ENCODE peak calls at places on chromosome 9, in four cellular contexts. One of them, this sample, is unnamed.

GRCh38 chr9:134842321-134842720 is 38.3 kb upstream of the FCN2 start:
- DNase-seq in activated CD4-positive, alpha-beta T cell treated with anti-CD3 and anti-CD28 coated beads for 4 hours: no peak
- DNase-seq in RCC 7860: no peak
- DNase-seq in bronchial epithelial cell: no peak
- DNase-seq in this sample: no peak

GRCh38 chr9:121984726-121985402 is 108.2 kb downstream of the TTLL11 start:
- DNase-seq in activated CD4-positive, alpha-beta T cell treated with anti-CD3 and anti-CD28 coated beads for 4 hours: no peak
- DNase-seq in RCC 7860: peak; percentile 11
- DNase-seq in bronchial epithelial cell: peak; percentile 74
- DNase-seq in this sample: no peak

GRCh38 chr9:16385590-16386578 is 484.6 kb downstream of the BNC2 start:
- DNase-seq in activated CD4-positive, alpha-beta T cell treated with anti-CD3 and anti-CD28 coated beads for 4 hours: no peak
- DNase-seq in RCC 7860: peak; percentile 39
- DNase-seq in bronchial epithelial cell: peak; percentile 71
- DNase-seq in this sample: no peak

GRCh38 chr9:135085830-135086546 is 1.5 kb upstream of the OLFM1 start:
- DNase-seq in activated CD4-positive, alpha-beta T cell treated with anti-CD3 and anti-CD28 coated beads for 4 hours: no peak
- DNase-seq in RCC 7860: peak; percentile 20
- DNase-seq in bronchial epithelial cell: peak; percentile 12
- DNase-seq in this sample: no peak

GRCh38 chr9:87546704-87547103 is 49.0 kb downstream of the DAPK1 start:
- DNase-seq in activated CD4-positive, alpha-beta T cell treated with anti-CD3 and anti-CD28 coated beads for 4 hours: no peak
- DNase-seq in RCC 7860: peak; percentile 40
- DNase-seq in bronchial epithelial cell: peak; percentile 22
- DNase-seq in this sample: no peak

GRCh38 chr9:27447036-27447700 is 76.9 kb upstream of the IFNK start:
- DNase-seq in activated CD4-positive, alpha-beta T cell treated with anti-CD3 and anti-CD28 coated beads for 4 hours: no peak
- DNase-seq in RCC 7860: no peak
- DNase-seq in bronchial epithelial cell: no peak
- DNase-seq in this sample: no peak

GRCh38 chr9:130239741-130240241 is 25.8 kb upstream of the HMCN2 start:
- DNase-seq in activated CD4-positive, alpha-beta T cell treated with anti-CD3 and anti-CD28 coated beads for 4 hours: peak; percentile 55
- DNase-seq in RCC 7860: peak; percentile 81
- DNase-seq in bronchial epithelial cell: no peak
- DNase-seq in this sample: no peak

GRCh38 chr9:137631608-137632431 is 13.0 kb downstream of the EHMT1 start:
- DNase-seq in activated CD4-positive, alpha-beta T cell treated with anti-CD3 and anti-CD28 coated beads for 4 hours: no peak
- DNase-seq in RCC 7860: no peak
- DNase-seq in bronchial epithelial cell: no peak
- DNase-seq in this sample: no peak

GRCh38 chr9:90915693-90916092 is 114.1 kb downstream of the SYK start:
- DNase-seq in activated CD4-positive, alpha-beta T cell treated with anti-CD3 and anti-CD28 coated beads for 4 hours: no peak
- DNase-seq in RCC 7860: no peak
- DNase-seq in bronchial epithelial cell: no peak
- DNase-seq in this sample: no peak

GRCh38 chr9:38038307-38039089 is 30.5 kb downstream of the SHB start:
- DNase-seq in activated CD4-positive, alpha-beta T cell treated with anti-CD3 and anti-CD28 coated beads for 4 hours: no peak
- DNase-seq in RCC 7860: no peak
- DNase-seq in bronchial epithelial cell: no peak
- DNase-seq in this sample: no peak

GRCh38 chr9:7153566-7153965 is 395.8 kb downstream of the KDM4C start:
- DNase-seq in activated CD4-positive, alpha-beta T cell treated with anti-CD3 and anti-CD28 coated beads for 4 hours: no peak
- DNase-seq in RCC 7860: no peak
- DNase-seq in bronchial epithelial cell: no peak
- DNase-seq in this sample: no peak

GRCh38 chr9:108444400-108445358 is 411.1 kb downstream of the ACTL7B start:
- DNase-seq in activated CD4-positive, alpha-beta T cell treated with anti-CD3 and anti-CD28 coated beads for 4 hours: no peak
- DNase-seq in RCC 7860: peak; percentile 62
- DNase-seq in bronchial epithelial cell: peak; percentile 97
- DNase-seq in this sample: no peak

GRCh38 chr9:106712279-106712678 is 150.7 kb upstream of the ZNF462 start:
- DNase-seq in activated CD4-positive, alpha-beta T cell treated with anti-CD3 and anti-CD28 coated beads for 4 hours: no peak
- DNase-seq in RCC 7860: no peak
- DNase-seq in bronchial epithelial cell: no peak
- DNase-seq in this sample: no peak

GRCh38 chr9:71177901-71178300 is 56.5 kb upstream of the TRPM3 start:
- DNase-seq in activated CD4-positive, alpha-beta T cell treated with anti-CD3 and anti-CD28 coated beads for 4 hours: no peak
- DNase-seq in RCC 7860: no peak
- DNase-seq in bronchial epithelial cell: no peak
- DNase-seq in this sample: no peak

GRCh38 chr9:95506692-95507455 is 9.9 kb downstream of the PTCH1 start:
- DNase-seq in activated CD4-positive, alpha-beta T cell treated with anti-CD3 and anti-CD28 coated beads for 4 hours: peak; percentile 28
- DNase-seq in RCC 7860: no peak
- DNase-seq in bronchial epithelial cell: peak; percentile 36
- DNase-seq in this sample: peak; percentile 46

GRCh38 chr9:80449513-80449912 is 877.7 kb downstream of the TLE4 start:
- DNase-seq in activated CD4-positive, alpha-beta T cell treated with anti-CD3 and anti-CD28 coated beads for 4 hours: no peak
- DNase-seq in RCC 7860: no peak
- DNase-seq in bronchial epithelial cell: no peak
- DNase-seq in this sample: no peak

GRCh38 chr9:101791938-101792337 is 53.5 kb upstream of the GRIN3A start:
- DNase-seq in activated CD4-positive, alpha-beta T cell treated with anti-CD3 and anti-CD28 coated beads for 4 hours: no peak
- DNase-seq in RCC 7860: no peak
- DNase-seq in bronchial epithelial cell: peak; percentile 32
- DNase-seq in this sample: no peak

GRCh38 chr9:114372971-114373591 is 14.7 kb downstream of the AKNA start:
- DNase-seq in activated CD4-positive, alpha-beta T cell treated with anti-CD3 and anti-CD28 coated beads for 4 hours: peak; percentile 69
- DNase-seq in RCC 7860: peak; percentile 44
- DNase-seq in bronchial epithelial cell: no peak
- DNase-seq in this sample: peak; percentile 69

GRCh38 chr9:72351538-72352453 is 13.2 kb downstream of the ZFAND5 start:
- DNase-seq in activated CD4-positive, alpha-beta T cell treated with anti-CD3 and anti-CD28 coated beads for 4 hours: no peak
- DNase-seq in RCC 7860: peak; percentile 76
- DNase-seq in bronchial epithelial cell: peak; percentile 94
- DNase-seq in this sample: no peak

GRCh38 chr9:121596515-121596914 is 54.9 kb upstream of the DAB2IP start:
- DNase-seq in activated CD4-positive, alpha-beta T cell treated with anti-CD3 and anti-CD28 coated beads for 4 hours: no peak
- DNase-seq in RCC 7860: no peak
- DNase-seq in bronchial epithelial cell: no peak
- DNase-seq in this sample: no peak

GRCh38 chr9:14018061-14018460 is 295.9 kb downstream of the NFIB start:
- DNase-seq in activated CD4-positive, alpha-beta T cell treated with anti-CD3 and anti-CD28 coated beads for 4 hours: no peak
- DNase-seq in RCC 7860: no peak
- DNase-seq in bronchial epithelial cell: peak; percentile 79
- DNase-seq in this sample: no peak

GRCh38 chr9:105405514-105406131 is 42.2 kb upstream of the FSD1L start:
- DNase-seq in activated CD4-positive, alpha-beta T cell treated with anti-CD3 and anti-CD28 coated beads for 4 hours: peak; percentile 32
- DNase-seq in RCC 7860: no peak
- DNase-seq in bronchial epithelial cell: no peak
- DNase-seq in this sample: peak; percentile 38

GRCh38 chr9:134486127-134486995 is 155.2 kb upstream of the COL5A1 start:
- DNase-seq in activated CD4-positive, alpha-beta T cell treated with anti-CD3 and anti-CD28 coated beads for 4 hours: no peak
- DNase-seq in RCC 7860: no peak
- DNase-seq in bronchial epithelial cell: no peak
- DNase-seq in this sample: no peak

GRCh38 chr9:16461231-16461840 is 409.1 kb downstream of the BNC2 start:
- DNase-seq in activated CD4-positive, alpha-beta T cell treated with anti-CD3 and anti-CD28 coated beads for 4 hours: no peak
- DNase-seq in RCC 7860: peak; percentile 55
- DNase-seq in bronchial epithelial cell: no peak
- DNase-seq in this sample: no peak

GRCh38 chr9:88789785-88790184 is 201.5 kb upstream of the S1PR3 start:
- DNase-seq in activated CD4-positive, alpha-beta T cell treated with anti-CD3 and anti-CD28 coated beads for 4 hours: no peak
- DNase-seq in RCC 7860: peak; percentile 40
- DNase-seq in bronchial epithelial cell: peak; percentile 99
- DNase-seq in this sample: no peak

GRCh38 chr9:99562263-99562565 is 259.5 kb upstream of the NR4A3 start:
- DNase-seq in activated CD4-positive, alpha-beta T cell treated with anti-CD3 and anti-CD28 coated beads for 4 hours: no peak
- DNase-seq in RCC 7860: no peak
- DNase-seq in bronchial epithelial cell: no peak
- DNase-seq in this sample: no peak

GRCh38 chr9:21506910-21507795 is 25.0 kb upstream of the IFNE start:
- DNase-seq in activated CD4-positive, alpha-beta T cell treated with anti-CD3 and anti-CD28 coated beads for 4 hours: no peak
- DNase-seq in RCC 7860: peak; percentile 66
- DNase-seq in bronchial epithelial cell: peak; percentile 86
- DNase-seq in this sample: no peak

GRCh38 chr9:86494644-86495081 is 140.5 kb upstream of the TUT7 start:
- DNase-seq in activated CD4-positive, alpha-beta T cell treated with anti-CD3 and anti-CD28 coated beads for 4 hours: no peak
- DNase-seq in RCC 7860: no peak
- DNase-seq in bronchial epithelial cell: peak; percentile 96
- DNase-seq in this sample: no peak

GRCh38 chr9:70406446-70406862 is 8.0 kb downstream of the KLF9 start:
- DNase-seq in activated CD4-positive, alpha-beta T cell treated with anti-CD3 and anti-CD28 coated beads for 4 hours: no peak
- DNase-seq in RCC 7860: no peak
- DNase-seq in bronchial epithelial cell: no peak
- DNase-seq in this sample: peak; percentile 22

GRCh38 chr9:111959468-111959941 is 62.9 kb downstream of the UGCG start:
- DNase-seq in activated CD4-positive, alpha-beta T cell treated with anti-CD3 and anti-CD28 coated beads for 4 hours: no peak
- DNase-seq in RCC 7860: peak; percentile 100
- DNase-seq in bronchial epithelial cell: peak; percentile 100
- DNase-seq in this sample: no peak

GRCh38 chr9:99588299-99588698 is 233.4 kb upstream of the NR4A3 start:
- DNase-seq in activated CD4-positive, alpha-beta T cell treated with anti-CD3 and anti-CD28 coated beads for 4 hours: no peak
- DNase-seq in RCC 7860: no peak
- DNase-seq in bronchial epithelial cell: no peak
- DNase-seq in this sample: no peak

GRCh38 chr9:107999011-107999410 is 509.4 kb upstream of the KLF4 start:
- DNase-seq in activated CD4-positive, alpha-beta T cell treated with anti-CD3 and anti-CD28 coated beads for 4 hours: no peak
- DNase-seq in RCC 7860: no peak
- DNase-seq in bronchial epithelial cell: no peak
- DNase-seq in this sample: no peak